ENCODE peak calls at places on chromosomes 4 and X, in six cellular contexts. T is colonic mucosa, J is HCEC 1CT, Y is heart left ventricle, M is endothelial cell, O is NCI-H1092. U is an unnamed sample.

GRCh38 chr4:52714597-52715254 is 36.5 kb downstream of the ERVMER34-1 start:
- DNase-seq in T (no peak), J (no peak), Y (no peak), M (no peak), O (no peak), U (no peak)

GRCh38 chr4:7795983-7796382 is 143.7 kb downstream of the AFAP1 start:
- DNase-seq in T (no peak), J (no peak), Y (no peak), M (no peak), O (no peak), U (no peak)

GRCh38 chrX:69024931-69025330 is 140.3 kb downstream of the PJA1 start:
- DNase-seq in T (peak; percentile 74), J (no peak), Y (peak; percentile 81), M (no peak), O (no peak), U (no peak)

GRCh38 chrX:150693782-150694574 is 782 bp downstream of the MTMR1 start:
- DNase-seq in T (peak; percentile 65), J (peak; percentile 57), Y (peak; percentile 42), M (peak; percentile 16), O (peak; percentile 73), U (no peak)

GRCh38 chrX:28920554-28920953 is 333.3 kb downstream of the IL1RAPL1 start:
- DNase-seq in T (no peak), J (no peak), Y (no peak), M (no peak), O (peak; percentile 26), U (no peak)

GRCh38 chrX:19627081-19627480 is 111.8 kb upstream of the MAP3K15 start:
- DNase-seq in T (no peak), J (no peak), Y (no peak), M (no peak), O (no peak), U (no peak)

GRCh38 chr4:145643295-145643694 is 24.1 kb downstream of the MMAA start:
- DNase-seq in T (no peak), J (no peak), Y (no peak), M (no peak), O (no peak), U (no peak)

GRCh38 chr4:147984065-147984777 is 252.3 kb downstream of the ARHGAP10 start:
- DNase-seq in T (peak; percentile 39), J (peak; percentile 13), Y (no peak), M (peak; percentile 52), O (peak; percentile 9), U (no peak)

GRCh38 chr4:110963621-110964020 is 340.7 kb upstream of the PITX2 start:
- DNase-seq in T (no peak), J (no peak), Y (no peak), M (no peak), O (no peak), U (no peak)

GRCh38 chr4:52990706-52991105 is 128.6 kb downstream of the RASL11B start:
- DNase-seq in T (no peak), J (no peak), Y (no peak), M (no peak), O (no peak), U (no peak)

GRCh38 chr4:73142995-73143547 is 73.6 kb upstream of the COX18 start:
- DNase-seq in T (no peak), J (peak; percentile 2), Y (no peak), M (no peak), O (no peak), U (no peak)

GRCh38 chrX:100864967-100865366 is 9.2 kb downstream of the NOX1 start:
- DNase-seq in T (no peak), J (peak; percentile 49), Y (no peak), M (no peak), O (no peak), U (no peak)

GRCh38 chrX:18890724-18891560 is 93.0 kb downstream of the PHKA2 start:
- DNase-seq in T (no peak), J (no peak), Y (no peak), M (no peak), O (no peak), U (peak; percentile 21)

GRCh38 chr4:102321260-102321991 is 23.9 kb downstream of the SLC39A8 start:
- DNase-seq in T (no peak), J (no peak), Y (no peak), M (peak; percentile 30), O (no peak), U (no peak)

GRCh38 chrX:153642313-153642654 is 4.7 kb upstream of the DUSP9 start:
- DNase-seq in T (no peak), J (no peak), Y (no peak), M (no peak), O (no peak), U (no peak)

GRCh38 chrX:111095974-111096870 is at the start of gene PAK3:
- DNase-seq in T (peak; percentile 22), J (no peak), Y (peak; percentile 29), M (peak; percentile 28), O (peak; percentile 69), U (peak; percentile 67)

GRCh38 chr4:124525524-124525923 is 187.0 kb downstream of the ANKRD50 start:
- DNase-seq in T (no peak), J (no peak), Y (no peak), M (no peak), O (no peak), U (no peak)

GRCh38 chrX:12885508-12885907 is 18.6 kb downstream of the TLR7 start:
- DNase-seq in T (no peak), J (no peak), Y (no peak), M (no peak), O (no peak), U (no peak)

GRCh38 chr4:60743654-60744053 is 456.5 kb upstream of the ADGRL3 start:
- DNase-seq in T (no peak), J (no peak), Y (no peak), M (no peak), O (no peak), U (no peak)

GRCh38 chr4:106273831-106274230 is 42.2 kb downstream of the TBCK start:
- DNase-seq in T (no peak), J (peak; percentile 1), Y (no peak), M (no peak), O (no peak), U (no peak)

GRCh38 chr4:16897351-16897750 is 1.1 kb downstream of the LDB2 start:
- DNase-seq in T (no peak), J (no peak), Y (no peak), M (no peak), O (no peak), U (no peak)

GRCh38 chrX:7316887-7317286 is 168.9 kb upstream of the PUDP start:
- DNase-seq in T (no peak), J (peak; percentile 83), Y (no peak), M (no peak), O (no peak), U (no peak)

GRCh38 chr4:145956288-145956890 is 17.8 kb upstream of the ZNF827 start:
- DNase-seq in T (peak; percentile 50), J (no peak), Y (no peak), M (peak; percentile 58), O (peak; percentile 5), U (no peak)